ENCODE peak calls at places on chromosome 6, in nine cellular contexts. T is tibial artery; I is heart right ventricle; M is brain microvascular endothelial cell; D is CD4-positive, alpha-beta T cell; K is stomach; E is sigmoid colon; G is mesendoderm; W is CD8-positive, alpha-beta memory T cell. P is an unnamed sample.

GRCh38 chr6:161438430-161439030 is 164.7 kb upstream of the AGPAT4 start:
- DNase-seq in W (no peak), D (no peak), G (no peak), T (no peak), I (no peak), M (no peak), E (no peak), K (no peak), P (no peak)

GRCh38 chr6:127690092-127690491 is 113.1 kb downstream of the C6orf58 start:
- DNase-seq in T (no peak), W (no peak), M (peak), D (no peak), I (no peak), G (peak), E (no peak), K (no peak), P (peak)

GRCh38 chr6:26309731-26310142 is 55.3 kb upstream of the BTN3A2 start:
- DNase-seq in M (peak), G (no peak), E (no peak), I (no peak), D (no peak), T (no peak), K (no peak), W (no peak), P (no peak)

GRCh38 chr6:134295953-134296553 is 21.9 kb downstream of the SGK1 start:
- DNase-seq in M (peak), T (peak), K (no peak), D (no peak), I (no peak), G (peak), E (peak), W (no peak), P (peak)

GRCh38 chr6:158086706-158087518 is 81.2 kb downstream of the SERAC1 start:
- DNase-seq in D (no peak), W (no peak), G (no peak), E (peak), I (peak), K (no peak), M (peak), T (peak), P (no peak)

GRCh38 chr6:130906736-130907381 is 79.7 kb downstream of the SMLR1 start:
- DNase-seq in T (no peak), K (no peak), M (peak), E (no peak), D (no peak), G (no peak), I (no peak), W (no peak), P (no peak)

GRCh38 chr6:90978046-90978445 is 391.2 kb upstream of the MAP3K7 start:
- DNase-seq in E (no peak), T (no peak), I (no peak), D (no peak), G (no peak), M (no peak), W (no peak), K (no peak), P (no peak)

GRCh38 chr6:68447112-68447511 is 188.0 kb upstream of the ADGRB3 start:
- DNase-seq in K (no peak), T (no peak), D (no peak), W (no peak), G (peak), M (no peak), I (no peak), E (no peak), P (no peak)

GRCh38 chr6:109079981-109080380 is 14.7 kb downstream of the SESN1 start:
- DNase-seq in D (no peak), K (no peak), W (no peak), I (no peak), T (peak), E (peak), G (no peak), M (no peak), P (no peak)

GRCh38 chr6:81853975-81854374 is 101.5 kb upstream of the TENT5A start:
- DNase-seq in M (no peak), K (no peak), T (no peak), G (no peak), E (no peak), I (no peak), W (no peak), D (no peak), P (no peak)

GRCh38 chr6:103721923-103722322 is 1137.8 kb downstream of the HACE1 start:
- DNase-seq in I (no peak), E (no peak), M (no peak), K (no peak), W (no peak), T (no peak), G (no peak), D (no peak), P (no peak)

GRCh38 chr6:138815797-138816528 is 20.1 kb downstream of the ECT2L start:
- DNase-seq in W (no peak), D (no peak), T (no peak), K (no peak), I (no peak), G (peak), M (peak), E (no peak), P (peak)

GRCh38 chr6:44269168-44269920 is 906 bp upstream of the TMEM151B start:
- DNase-seq in E (no peak), I (no peak), T (no peak), K (no peak), G (no peak), D (no peak), M (no peak), W (no peak), P (no peak)

GRCh38 chr6:27795697-27796494 is 116.3 kb downstream of the OR2B2 start:
- DNase-seq in M (peak), D (no peak), T (no peak), I (no peak), G (peak), W (peak), K (no peak), E (no peak), P (peak)

DNA sequence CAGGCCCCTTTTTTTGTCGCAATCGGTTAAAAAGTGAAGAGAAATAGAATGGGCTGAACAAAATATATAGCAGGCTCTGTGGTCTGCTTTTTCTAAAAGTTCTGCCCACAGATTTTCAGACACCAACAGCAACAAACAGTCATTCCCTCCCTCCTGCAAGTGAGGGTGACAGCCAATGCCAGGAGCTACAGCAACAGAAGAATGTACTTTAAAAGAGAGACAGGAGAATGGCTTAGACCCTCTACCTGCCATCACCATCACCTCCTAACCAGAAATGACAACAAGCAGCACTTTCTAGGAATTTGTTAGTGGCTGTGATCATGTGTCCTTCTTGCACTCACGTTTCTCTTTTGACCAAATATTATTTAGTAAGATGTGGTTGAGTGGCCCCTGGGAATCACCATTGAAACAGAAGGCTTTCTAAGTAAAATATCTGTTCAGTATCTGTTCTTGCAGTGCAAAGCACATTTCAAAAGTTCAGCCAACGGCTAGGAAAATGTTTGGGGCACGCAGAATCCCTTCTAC is 248.6 kb downstream of the ATXN1 start:
- DNase-seq in T (no peak), W (no peak), K (no peak), I (no peak), E (no peak), G (no peak), D (no peak), M (no peak), P (no peak)
- H3K27ac ChIP-seq in T (peak), W (no peak), K (no peak), I (no peak), E (no peak), G (no peak), D (no peak), M (no peak), P (peak)

GRCh38 chr6:11320914-11321549 is 88.6 kb upstream of the NEDD9 start:
- DNase-seq in G (no peak), K (no peak), M (no peak), E (no peak), W (no peak), T (no peak), D (no peak), I (no peak), P (no peak)
- H3K27ac ChIP-seq in G (no peak), K (no peak), M (no peak), E (no peak), W (no peak), T (no peak), D (no peak), I (no peak), P (no peak)

GRCh38 chr6:35736982-35737412 is at the start of gene ARMC12:
- DNase-seq in M (no peak), E (peak), T (no peak), K (no peak), I (peak), W (no peak), G (no peak), D (no peak), P (no peak)
- H3K27ac ChIP-seq in M (no peak), E (peak), T (peak), K (no peak), I (no peak), W (no peak), G (no peak), D (no peak), P (no peak)

DNA sequence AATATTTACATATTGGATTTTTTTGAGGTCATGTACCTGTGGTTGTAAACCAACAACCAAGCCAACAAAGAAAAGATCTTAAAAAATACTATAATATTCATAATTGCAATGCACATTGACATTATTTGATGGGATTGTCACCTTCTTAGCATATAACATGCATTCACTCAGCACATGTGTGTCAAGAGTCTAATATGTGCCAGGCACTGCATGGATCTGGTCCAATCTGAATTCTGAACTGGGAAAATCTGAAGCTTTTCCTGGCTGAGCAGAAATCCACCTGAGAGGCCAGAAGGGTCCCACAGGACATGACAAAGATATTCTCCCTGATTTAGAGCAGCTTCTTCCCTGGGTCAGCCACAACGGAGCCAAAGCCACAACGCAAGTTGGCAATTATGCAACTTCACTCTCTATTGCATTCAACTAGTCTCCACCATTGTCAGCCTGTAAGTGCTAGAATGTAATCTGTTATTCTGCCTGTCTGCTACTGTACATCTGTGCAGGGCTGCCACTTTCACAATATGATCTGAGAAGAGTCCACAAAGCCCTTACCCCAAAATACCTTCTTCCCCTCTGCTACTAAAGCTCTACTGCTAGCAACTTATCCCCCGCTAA is 17.0 kb upstream of the DDO start:
- DNase-seq in W (no peak), T (no peak), I (no peak), D (no peak), E (no peak), M (no peak), K (no peak), G (no peak), P (no peak)
- H3K27ac ChIP-seq in W (no peak), T (no peak), I (no peak), D (no peak), E (no peak), M (no peak), K (no peak), G (no peak), P (no peak)

GRCh38 chr6:30100585-30101422 is 12.1 kb downstream of the TRIM31 start:
- DNase-seq in I (peak), M (no peak), G (peak), K (peak), W (peak), E (no peak), D (peak), T (no peak), P (peak)
- H3K27ac ChIP-seq in I (peak), M (no peak), G (no peak), K (peak), W (no peak), E (no peak), D (no peak), T (no peak), P (no peak)

GRCh38 chr6:31210842-31211241 is 40.4 kb upstream of the POU5F1 start:
- DNase-seq in E (no peak), I (no peak), D (no peak), G (no peak), M (no peak), T (no peak), W (no peak), K (no peak), P (no peak)
- H3K27ac ChIP-seq in E (no peak), I (no peak), D (no peak), G (no peak), M (no peak), T (no peak), W (no peak), K (no peak), P (no peak)

GRCh38 chr6:73516712-73517489 is 3.9 kb downstream of the EEF1A1 start:
- DNase-seq in I (no peak), M (no peak), E (no peak), K (no peak), D (no peak), T (no peak), W (no peak), G (peak), P (no peak)
- H3K27ac ChIP-seq in I (no peak), M (peak), E (peak), K (peak), D (no peak), T (peak), W (no peak), G (peak), P (peak)

GRCh38 chr6:36604090-36605060 is 10.2 kb downstream of the SRSF3 start:
- DNase-seq in W (no peak), G (no peak), I (no peak), D (no peak), E (peak), T (no peak), M (no peak), K (no peak), P (no peak)
- H3K27ac ChIP-seq in W (no peak), G (no peak), I (no peak), D (no peak), E (no peak), T (no peak), M (no peak), K (no peak), P (peak)

DNA sequence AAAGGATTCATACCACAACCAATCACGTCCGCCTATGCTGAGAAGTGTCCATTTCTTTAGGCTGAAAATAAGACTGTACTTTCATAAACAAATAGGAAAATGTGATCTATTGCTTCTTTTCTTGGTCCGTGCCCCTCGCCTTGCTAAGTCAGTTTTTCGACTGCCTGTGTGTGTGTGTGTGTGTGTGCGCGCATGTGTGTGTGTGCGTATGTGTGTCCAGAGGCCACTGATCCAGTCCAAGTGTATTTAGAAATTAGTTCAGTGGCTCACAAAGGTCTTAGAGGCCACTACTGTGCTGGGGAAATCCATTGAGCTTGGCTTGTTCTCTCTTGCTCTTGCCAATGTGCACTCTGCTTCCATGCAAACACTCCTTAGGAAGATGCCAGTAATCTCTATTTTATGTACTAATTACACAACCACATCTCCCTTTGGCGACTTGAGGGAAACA is 50.5 kb downstream of the SLC22A23 start:
- DNase-seq in E (peak), T (no peak), M (no peak), D (no peak), W (no peak), I (no peak), G (no peak), K (no peak), P (no peak)
- H3K27ac ChIP-seq in E (no peak), T (no peak), M (no peak), D (no peak), W (peak), I (no peak), G (no peak), K (peak), P (no peak)

P was measured in cardiac muscle cell.